ENCODE peak calls at places on chromosome 18, in seven cellular contexts. C is SK-N-SH, D is fibroblast of villous mesenchyme, O is right atrium auricular region, A is transverse colon, U is fibroblast of lung, L is lower lobe of right lung. Q is an unnamed sample.

GRCh38 chr18:26579941-26580618 is 31.7 kb upstream of the KCTD1 start:
- DNase-seq in C (no peak), D (no peak), O (no peak), A (peak; percentile 27), U (peak; percentile 21), L (peak; percentile 67), Q (no peak)

GRCh38 chr18:51182824-51183223 is 14.7 kb downstream of the MEX3C start:
- DNase-seq in C (no peak), D (no peak), O (no peak), A (no peak), U (no peak), L (no peak), Q (no peak)

GRCh38 chr18:23971656-23972230 is 42.8 kb upstream of the TTC39C start:
- DNase-seq in C (no peak), D (no peak), O (no peak), A (no peak), U (peak; percentile 35), L (no peak), Q (no peak)

GRCh38 chr18:1914489-1914888 is 656.8 kb downstream of the METTL4 start:
- DNase-seq in C (no peak), D (no peak), O (no peak), A (no peak), U (peak; percentile 9), L (no peak), Q (no peak)

GRCh38 chr18:77092104-77093066 is 40.2 kb downstream of the MBP start:
- DNase-seq in C (no peak), D (no peak), O (no peak), A (no peak), U (no peak), L (no peak), Q (no peak)

GRCh38 chr18:46332956-46333355 is 228.8 kb downstream of the HAUS1 start:
- DNase-seq in C (peak; percentile 41), D (no peak), O (no peak), A (no peak), U (no peak), L (no peak), Q (no peak)

GRCh38 chr18:58309610-58310239 is 265.7 kb downstream of the NEDD4L start:
- DNase-seq in C (no peak), D (no peak), O (no peak), A (no peak), U (no peak), L (no peak), Q (no peak)

GRCh38 chr18:67131498-67131897 is 385.0 kb downstream of the DSEL start:
- DNase-seq in C (peak; percentile 13), D (no peak), O (no peak), A (no peak), U (no peak), L (no peak), Q (no peak)

GRCh38 chr18:58353581-58353980 is 275.3 kb downstream of the ALPK2 start:
- DNase-seq in C (no peak), D (no peak), O (no peak), A (no peak), U (no peak), L (no peak), Q (no peak)

GRCh38 chr18:23377669-23378469 is 75.2 kb upstream of the RIOK3 start:
- DNase-seq in C (no peak), D (peak; percentile 93), O (no peak), A (no peak), U (peak; percentile 91), L (no peak), Q (no peak)

GRCh38 chr18:70464343-70465114 is 175.7 kb downstream of the SOCS6 start:
- DNase-seq in C (peak; percentile 86), D (peak; percentile 69), O (peak; percentile 81), A (peak; percentile 77), U (peak; percentile 72), L (peak; percentile 82), Q (no peak)

GRCh38 chr18:78769502-78770113 is 210.0 kb upstream of the SALL3 start:
- DNase-seq in C (no peak), D (no peak), O (peak; percentile 32), A (no peak), U (no peak), L (no peak), Q (no peak)

GRCh38 chr18:39702888-39703287 is 2137.3 kb upstream of the CELF4 start:
- DNase-seq in C (no peak), D (no peak), O (no peak), A (no peak), U (no peak), L (no peak), Q (no peak)

GRCh38 chr18:21650301-21650700 is 38.2 kb downstream of the SNRPD1 start:
- DNase-seq in C (peak; percentile 54), D (no peak), O (no peak), A (no peak), U (no peak), L (no peak), Q (no peak)

GRCh38 chr18:34595673-34596072 is 114.4 kb upstream of the DTNA start:
- DNase-seq in C (no peak), D (peak; percentile 44), O (no peak), A (no peak), U (peak; percentile 36), L (no peak), Q (no peak)

GRCh38 chr18:53850918-53851317 is 373.6 kb downstream of the MBD2 start:
- DNase-seq in C (no peak), D (no peak), O (no peak), A (no peak), U (no peak), L (no peak), Q (no peak)

GRCh38 chr18:69885841-69886531 is 61.7 kb downstream of the CD226 start:
- DNase-seq in C (no peak), D (no peak), O (no peak), A (no peak), U (no peak), L (no peak), Q (no peak)

GRCh38 chr18:56315363-56315762 is 323.0 kb downstream of the TXNL1 start:
- DNase-seq in C (no peak), D (no peak), O (no peak), A (no peak), U (peak; percentile 64), L (no peak), Q (no peak)

GRCh38 chr18:56309104-56309503 is 329.3 kb downstream of the TXNL1 start:
- DNase-seq in C (no peak), D (no peak), O (no peak), A (no peak), U (peak; percentile 20), L (no peak), Q (no peak)

GRCh38 chr18:56316727-56317126 is 321.7 kb downstream of the TXNL1 start:
- DNase-seq in C (no peak), D (no peak), O (no peak), A (no peak), U (no peak), L (no peak), Q (no peak)

GRCh38 chr18:56312554-56312953 is 325.8 kb downstream of the TXNL1 start:
- DNase-seq in C (no peak), D (no peak), O (no peak), A (no peak), U (no peak), L (no peak), Q (no peak)

DNA sequence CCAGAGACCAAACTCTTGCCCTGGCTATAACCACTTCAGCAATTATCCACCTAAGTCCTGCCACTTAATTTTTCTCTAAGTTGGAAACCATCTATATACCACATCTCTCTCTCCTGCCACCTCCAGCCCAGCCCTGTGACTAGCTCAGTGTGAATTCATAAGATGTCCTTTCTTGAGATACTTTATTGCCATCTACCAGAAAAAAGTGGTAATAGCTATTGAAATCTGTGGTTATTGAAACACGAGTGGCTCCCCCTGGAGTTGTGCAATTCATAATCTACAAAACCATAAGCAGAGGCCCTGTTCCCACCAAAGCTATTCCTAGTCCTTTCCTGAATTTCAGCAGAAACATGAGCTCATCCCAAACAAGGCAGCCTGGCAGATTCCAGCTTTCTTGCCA is 324.0 kb downstream of the TXNL1 start:
- DNase-seq in C (no peak), D (no peak), O (no peak), A (no peak), U (peak; percentile 15), L (no peak), Q (no peak)
- TF ChIP-seq CTCF in C (peak; percentile 40), D (no peak), O (no peak), A (no peak), U (no peak), L (no peak), Q (no peak)

DNA sequence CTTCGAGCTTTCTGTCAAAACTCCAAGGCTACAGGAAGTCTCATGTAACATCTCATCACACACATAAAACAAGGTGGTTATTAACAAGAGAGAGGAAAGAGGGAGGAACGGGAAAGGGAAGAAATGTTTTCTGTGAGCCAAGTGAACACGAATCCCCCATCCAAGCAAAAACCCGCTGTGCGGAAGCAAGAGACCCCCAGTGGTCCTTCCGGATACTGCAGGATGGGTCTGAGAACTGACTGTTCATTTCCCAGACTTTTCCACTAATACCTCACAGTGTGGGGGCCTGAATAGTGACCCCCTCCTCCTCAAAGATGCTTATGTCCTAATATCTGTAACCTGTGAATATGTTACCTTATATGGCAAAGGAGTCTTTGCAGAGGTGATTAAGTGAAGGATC is 19.0 kb upstream of the DIPK1C start:
- DNase-seq in C (peak; percentile 80), D (peak; percentile 15), O (no peak), A (no peak), U (no peak), L (no peak), Q (no peak)
- TF ChIP-seq CTCF in C (peak; percentile 64), D (peak; percentile 76), O (peak; percentile 81), A (peak; percentile 33), U (peak; percentile 71), L (peak; percentile 41), Q (no peak)

DNA sequence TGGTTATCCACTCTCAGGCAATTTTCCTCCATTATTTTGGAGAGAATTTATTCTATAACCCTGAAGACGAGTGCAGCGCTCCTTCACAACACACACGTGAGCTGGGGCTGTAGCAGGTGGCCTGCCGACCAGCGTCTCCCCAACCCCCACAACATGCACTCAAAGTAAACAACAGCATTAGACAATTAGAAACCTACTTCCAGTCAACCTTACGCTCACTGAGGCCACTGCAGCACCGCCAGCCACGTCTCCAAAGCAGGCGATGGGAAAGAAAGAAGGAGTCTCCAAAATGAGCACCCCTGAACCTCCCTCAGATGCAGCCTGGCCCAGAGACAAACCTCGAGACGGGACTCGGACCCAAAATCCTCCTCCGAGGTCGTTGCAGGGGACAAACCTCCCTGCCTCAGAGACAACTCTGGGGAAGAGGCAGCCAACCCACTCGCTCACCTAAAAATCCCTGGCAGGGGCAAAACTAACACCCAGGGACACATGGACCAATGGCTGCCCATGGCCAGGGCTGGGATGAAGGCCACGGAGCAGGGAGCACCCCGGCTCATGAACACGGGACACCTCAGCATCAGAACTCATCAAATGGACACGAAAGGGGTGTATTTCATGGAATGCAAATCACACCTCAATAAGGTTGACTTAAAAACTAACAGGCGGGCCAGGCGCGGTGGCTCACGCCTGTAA is 2.6 kb downstream of the SLC66A2 start:
- DNase-seq in C (no peak), D (no peak), O (no peak), A (peak; percentile 7), U (no peak), L (peak; percentile 38), Q (peak; percentile 54)
- TF ChIP-seq CTCF in C (no peak), D (no peak), O (no peak), A (no peak), U (no peak), L (no peak), Q (no peak)

DNA sequence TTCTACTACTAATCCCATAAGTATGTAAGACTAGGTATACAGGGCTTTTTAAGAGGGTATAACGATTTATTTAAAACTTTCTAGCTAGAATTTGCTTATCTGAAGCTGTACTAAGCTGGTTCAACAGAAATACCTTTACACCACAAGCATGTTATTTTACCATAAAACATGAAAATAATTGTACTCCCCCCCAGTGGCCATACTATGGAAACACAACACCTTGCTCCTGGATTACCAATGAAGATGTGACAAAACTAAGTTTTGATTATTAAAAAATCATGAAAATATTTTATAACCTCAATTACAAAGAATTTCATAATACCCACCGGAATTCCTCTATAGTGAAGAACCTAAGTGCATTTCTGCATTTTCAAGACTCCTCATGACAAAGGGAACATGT is 27.3 kb downstream of the LPIN2 start:
- DNase-seq in C (no peak), D (peak; percentile 80), O (no peak), A (no peak), U (peak; percentile 61), L (no peak), Q (no peak)
- TF ChIP-seq CTCF in C (peak; percentile 36), D (peak; percentile 61), O (peak; percentile 67), A (peak; percentile 40), U (peak; percentile 27), L (peak; percentile 63), Q (peak; percentile 52)

Q was measured in ascending aorta.